ENCODE peak calls at places on chromosomes 6 and 20, in ten cellular contexts. G, C, N, E, T, J, L, X, H and Y are unnamed samples.
A peak's percentile ranks its signal among the peaks of the same experiment; 100 is the strongest.

GRCh38 chr6:134288538-134289203 is 29.2 kb downstream of the SGK1 start:
- DNase-seq in G (peak; percentile 93), C (peak; percentile 93), N (no peak), E (peak; percentile 95), T (peak; percentile 96), J (no peak), L (peak; percentile 64), X (no peak), H (no peak), Y (peak; percentile 63)

GRCh38 chr20:38770546-38770945 is 22.3 kb downstream of the ACTR5 start:
- DNase-seq in G (no peak), C (no peak), N (no peak), E (no peak), T (no peak), J (no peak), L (no peak), X (no peak), H (no peak), Y (no peak)

GRCh38 chr6:56766806-56767178 is 124.1 kb upstream of the DST start:
- DNase-seq in G (peak; percentile 61), C (peak; percentile 86), N (no peak), E (peak; percentile 70), T (peak; percentile 56), J (no peak), L (no peak), X (no peak), H (no peak), Y (no peak)

GRCh38 chr20:42370086-42370485 is 751.9 kb upstream of the CHD6 start:
- DNase-seq in G (no peak), C (no peak), N (no peak), E (no peak), T (no peak), J (no peak), L (no peak), X (no peak), H (no peak), Y (no peak)

GRCh38 chr6:66926060-66926459 is 1219.0 kb upstream of the EYS start:
- DNase-seq in G (peak; percentile 62), C (no peak), N (no peak), E (peak; percentile 49), T (no peak), J (no peak), L (peak; percentile 18), X (no peak), H (peak; percentile 24), Y (no peak)

GRCh38 chr6:33812669-33813068 is 8.9 kb upstream of the MLN start:
- DNase-seq in G (peak; percentile 69), C (peak; percentile 35), N (no peak), E (peak; percentile 60), T (peak; percentile 31), J (peak; percentile 71), L (peak; percentile 35), X (peak; percentile 17), H (peak; percentile 60), Y (peak; percentile 73)

GRCh38 chr6:143058987-143059386 is 1.7 kb upstream of the AIG1 start:
- DNase-seq in G (no peak), C (no peak), N (no peak), E (no peak), T (no peak), J (no peak), L (peak; percentile 31), X (no peak), H (peak; percentile 42), Y (no peak)

GRCh38 chr6:67679566-67680296 is 955.4 kb upstream of the ADGRB3 start:
- DNase-seq in G (no peak), C (no peak), N (no peak), E (no peak), T (no peak), J (no peak), L (no peak), X (no peak), H (no peak), Y (no peak)

GRCh38 chr6:100116409-100117194 is 122.6 kb upstream of the MCHR2 start:
- DNase-seq in G (peak; percentile 84), C (peak; percentile 74), N (no peak), E (peak; percentile 78), T (peak; percentile 81), J (no peak), L (peak; percentile 67), X (peak; percentile 4), H (peak; percentile 86), Y (peak; percentile 62)

GRCh38 chr6:137661601-137662000 is 167.4 kb upstream of the OLIG3 start:
- DNase-seq in G (peak; percentile 56), C (no peak), N (peak; percentile 12), E (peak; percentile 33), T (peak; percentile 33), J (no peak), L (peak; percentile 46), X (peak; percentile 21), H (peak; percentile 35), Y (peak; percentile 32)

GRCh38 chr6:4635666-4636065 is 140.5 kb upstream of the CDYL start:
- DNase-seq in G (peak; percentile 50), C (no peak), N (no peak), E (no peak), T (peak; percentile 26), J (no peak), L (no peak), X (no peak), H (no peak), Y (no peak)

GRCh38 chr6:143336446-143337152 is 113.9 kb downstream of the ADAT2 start:
- DNase-seq in G (peak; percentile 45), C (peak; percentile 63), N (no peak), E (peak; percentile 52), T (peak; percentile 50), J (no peak), L (no peak), X (no peak), H (no peak), Y (peak; percentile 19)

GRCh38 chr6:50851269-50851847 is 32.7 kb downstream of the TFAP2B start:
- DNase-seq in G (no peak), C (no peak), N (no peak), E (no peak), T (no peak), J (no peak), L (no peak), X (no peak), H (no peak), Y (no peak)

GRCh38 chr20:57990396-57990987 is 238.0 kb downstream of the ANKRD60 start:
- DNase-seq in G (peak; percentile 57), C (peak; percentile 67), N (no peak), E (peak; percentile 46), T (peak; percentile 86), J (no peak), L (no peak), X (no peak), H (no peak), Y (peak; percentile 76)

GRCh38 chr6:51928320-51928719 is 159.1 kb downstream of the PKHD1 start:
- DNase-seq in G (no peak), C (no peak), N (no peak), E (no peak), T (no peak), J (no peak), L (no peak), X (no peak), H (no peak), Y (no peak)

GRCh38 chr6:158654960-158655485 is 5.2 kb downstream of the SYTL3 start:
- DNase-seq in G (peak; percentile 88), C (peak; percentile 86), N (no peak), E (peak; percentile 52), T (peak; percentile 95), J (no peak), L (no peak), X (no peak), H (peak; percentile 88), Y (peak; percentile 67)

GRCh38 chr6:122223251-122223650 is 176.2 kb upstream of the HSF2 start:
- DNase-seq in G (no peak), C (no peak), N (no peak), E (no peak), T (no peak), J (no peak), L (no peak), X (no peak), H (no peak), Y (no peak)

GRCh38 chr20:42260216-42260615 is 642.0 kb upstream of the CHD6 start:
- DNase-seq in G (no peak), C (no peak), N (no peak), E (no peak), T (no peak), J (no peak), L (no peak), X (no peak), H (peak; percentile 93), Y (no peak)

GRCh38 chr6:161261325-161261724 is 12.5 kb downstream of the AGPAT4 start:
- DNase-seq in G (no peak), C (no peak), N (no peak), E (peak; percentile 33), T (no peak), J (no peak), L (no peak), X (no peak), H (no peak), Y (no peak)

GRCh38 chr20:12638633-12639360 is 370.0 kb upstream of the SPTLC3 start:
- DNase-seq in G (no peak), C (no peak), N (no peak), E (no peak), T (no peak), J (no peak), L (no peak), X (no peak), H (no peak), Y (no peak)

GRCh38 chr6:125357515-125358256 is 55.9 kb upstream of the HDDC2 start:
- DNase-seq in G (peak; percentile 78), C (no peak), N (no peak), E (peak; percentile 49), T (no peak), J (peak; percentile 29), L (no peak), X (no peak), H (no peak), Y (no peak)

GRCh38 chr6:144898741-144899140 is 613.6 kb downstream of the UTRN start:
- DNase-seq in G (no peak), C (no peak), N (no peak), E (no peak), T (peak; percentile 51), J (no peak), L (no peak), X (no peak), H (no peak), Y (no peak)